ENCODE peak calls at places on chromosome 4, in eight cellular contexts. One of them, this sample, is unnamed.

GRCh38 chr4:16582526-16582925 is 315.9 kb downstream of the LDB2 start:
- DNase-seq in endothelial cell of umbilical vein: no peak
- DNase-seq in neuronal stem cell: no peak
- DNase-seq in GM23248: no peak
- DNase-seq in cardiac muscle cell: no peak
- DNase-seq in SK-N-SH: peak; percentile 18
- DNase-seq in effector memory CD4-positive, alpha-beta T cell: no peak
- DNase-seq in tibial artery: no peak
- DNase-seq in this sample: peak; percentile 88

GRCh38 chr4:87057835-87058234 is 123.0 kb downstream of the AFF1 start:
- DNase-seq in endothelial cell of umbilical vein: no peak
- DNase-seq in neuronal stem cell: no peak
- DNase-seq in GM23248: no peak
- DNase-seq in cardiac muscle cell: peak; percentile 36
- DNase-seq in SK-N-SH: no peak
- DNase-seq in effector memory CD4-positive, alpha-beta T cell: no peak
- DNase-seq in tibial artery: no peak
- DNase-seq in this sample: no peak

GRCh38 chr4:181018472-181018871 is 1224.7 kb upstream of the TENM3 start:
- DNase-seq in endothelial cell of umbilical vein: no peak
- DNase-seq in neuronal stem cell: no peak
- DNase-seq in GM23248: no peak
- DNase-seq in cardiac muscle cell: no peak
- DNase-seq in SK-N-SH: no peak
- DNase-seq in effector memory CD4-positive, alpha-beta T cell: no peak
- DNase-seq in tibial artery: no peak
- DNase-seq in this sample: no peak

GRCh38 chr4:16952896-16953605 is 54.6 kb upstream of the LDB2 start:
- DNase-seq in endothelial cell of umbilical vein: no peak
- DNase-seq in neuronal stem cell: no peak
- DNase-seq in GM23248: no peak
- DNase-seq in cardiac muscle cell: peak; percentile 25
- DNase-seq in SK-N-SH: no peak
- DNase-seq in effector memory CD4-positive, alpha-beta T cell: no peak
- DNase-seq in tibial artery: no peak
- DNase-seq in this sample: no peak

GRCh38 chr4:101075536-101075935 is 271.8 kb downstream of the PPP3CA start:
- DNase-seq in endothelial cell of umbilical vein: no peak
- DNase-seq in neuronal stem cell: no peak
- DNase-seq in GM23248: no peak
- DNase-seq in cardiac muscle cell: no peak
- DNase-seq in SK-N-SH: no peak
- DNase-seq in effector memory CD4-positive, alpha-beta T cell: no peak
- DNase-seq in tibial artery: no peak
- DNase-seq in this sample: no peak

GRCh38 chr4:121642292-121642691 is 54.5 kb downstream of the ANXA5 start:
- DNase-seq in endothelial cell of umbilical vein: no peak
- DNase-seq in neuronal stem cell: no peak
- DNase-seq in GM23248: no peak
- DNase-seq in cardiac muscle cell: no peak
- DNase-seq in SK-N-SH: no peak
- DNase-seq in effector memory CD4-positive, alpha-beta T cell: no peak
- DNase-seq in tibial artery: no peak
- DNase-seq in this sample: no peak

GRCh38 chr4:26126135-26126718 is 194.6 kb upstream of the RBPJ start:
- DNase-seq in endothelial cell of umbilical vein: no peak
- DNase-seq in neuronal stem cell: no peak
- DNase-seq in GM23248: no peak
- DNase-seq in cardiac muscle cell: no peak
- DNase-seq in SK-N-SH: no peak
- DNase-seq in effector memory CD4-positive, alpha-beta T cell: no peak
- DNase-seq in tibial artery: no peak
- DNase-seq in this sample: no peak

GRCh38 chr4:186137193-186137792 is 32.8 kb downstream of the FAM149A start:
- DNase-seq in endothelial cell of umbilical vein: peak; percentile 15
- DNase-seq in neuronal stem cell: no peak
- DNase-seq in GM23248: peak; percentile 61
- DNase-seq in cardiac muscle cell: peak; percentile 56
- DNase-seq in SK-N-SH: peak; percentile 55
- DNase-seq in effector memory CD4-positive, alpha-beta T cell: no peak
- DNase-seq in tibial artery: no peak
- DNase-seq in this sample: no peak

GRCh38 chr4:122364700-122365404 is 14.0 kb upstream of the ADAD1 start:
- DNase-seq in endothelial cell of umbilical vein: no peak
- DNase-seq in neuronal stem cell: no peak
- DNase-seq in GM23248: no peak
- DNase-seq in cardiac muscle cell: no peak
- DNase-seq in SK-N-SH: no peak
- DNase-seq in effector memory CD4-positive, alpha-beta T cell: no peak
- DNase-seq in tibial artery: no peak
- DNase-seq in this sample: peak; percentile 60

GRCh38 chr4:6909970-6910339 is 329 bp downstream of the TBC1D14 start:
- DNase-seq in endothelial cell of umbilical vein: no peak
- DNase-seq in neuronal stem cell: no peak
- DNase-seq in GM23248: peak; percentile 60
- DNase-seq in cardiac muscle cell: no peak
- DNase-seq in SK-N-SH: no peak
- DNase-seq in effector memory CD4-positive, alpha-beta T cell: no peak
- DNase-seq in tibial artery: no peak
- DNase-seq in this sample: peak; percentile 74

GRCh38 chr4:76811604-76812412 is 86.1 kb downstream of the SOWAHB start:
- DNase-seq in endothelial cell of umbilical vein: no peak
- DNase-seq in neuronal stem cell: no peak
- DNase-seq in GM23248: peak; percentile 45
- DNase-seq in cardiac muscle cell: peak; percentile 82
- DNase-seq in SK-N-SH: no peak
- DNase-seq in effector memory CD4-positive, alpha-beta T cell: no peak
- DNase-seq in tibial artery: no peak
- DNase-seq in this sample: peak; percentile 64

GRCh38 chr4:30904161-30904560 is 184.0 kb downstream of the PCDH7 start:
- DNase-seq in endothelial cell of umbilical vein: no peak
- DNase-seq in neuronal stem cell: no peak
- DNase-seq in GM23248: no peak
- DNase-seq in cardiac muscle cell: no peak
- DNase-seq in SK-N-SH: no peak
- DNase-seq in effector memory CD4-positive, alpha-beta T cell: no peak
- DNase-seq in tibial artery: no peak
- DNase-seq in this sample: no peak

GRCh38 chr4:114558446-114559020 is 40.1 kb upstream of the UGT8 start:
- DNase-seq in endothelial cell of umbilical vein: no peak
- DNase-seq in neuronal stem cell: peak; percentile 11
- DNase-seq in GM23248: no peak
- DNase-seq in cardiac muscle cell: no peak
- DNase-seq in SK-N-SH: no peak
- DNase-seq in effector memory CD4-positive, alpha-beta T cell: no peak
- DNase-seq in tibial artery: no peak
- DNase-seq in this sample: no peak

GRCh38 chr4:186765138-186765537 is 41.5 kb upstream of the FAT1 start:
- DNase-seq in endothelial cell of umbilical vein: no peak
- DNase-seq in neuronal stem cell: no peak
- DNase-seq in GM23248: peak; percentile 65
- DNase-seq in cardiac muscle cell: peak; percentile 62
- DNase-seq in SK-N-SH: no peak
- DNase-seq in effector memory CD4-positive, alpha-beta T cell: no peak
- DNase-seq in tibial artery: peak; percentile 69
- DNase-seq in this sample: peak; percentile 66

DNA sequence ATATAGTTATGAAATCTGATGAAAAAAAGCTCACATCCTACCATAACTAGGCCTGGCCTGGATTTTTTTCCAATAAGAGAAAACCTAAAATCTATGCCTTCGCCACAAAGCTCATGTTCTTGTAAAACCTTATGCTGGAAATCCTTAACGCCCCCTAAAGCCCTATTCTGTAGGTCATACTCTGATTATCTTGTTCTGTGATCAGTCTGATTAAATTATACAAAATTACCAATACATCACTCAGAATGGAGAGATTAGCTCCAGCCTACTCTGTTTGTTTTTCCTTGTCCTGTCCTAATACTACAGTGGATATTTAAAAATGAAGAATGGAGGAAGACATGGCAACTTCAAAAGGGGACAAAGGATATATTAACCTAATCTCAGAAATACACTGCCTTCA is 7.2 kb downstream of the ZNF827 start:
- DNase-seq in endothelial cell of umbilical vein: no peak
- DNase-seq in neuronal stem cell: no peak
- DNase-seq in GM23248: no peak
- DNase-seq in cardiac muscle cell: no peak
- DNase-seq in SK-N-SH: peak; percentile 69
- DNase-seq in effector memory CD4-positive, alpha-beta T cell: no peak
- DNase-seq in tibial artery: no peak
- DNase-seq in this sample: no peak
- H3K4me1 ChIP-seq in endothelial cell of umbilical vein: peaks cover 9% of the 10 kb centered on the region
- H3K4me1 ChIP-seq in neuronal stem cell: peaks cover 5% of the 10 kb centered on the region
- H3K4me1 ChIP-seq in GM23248: peaks cover 23% of the 10 kb centered on the region
- H3K4me1 ChIP-seq in cardiac muscle cell: peaks cover 57% of the 10 kb centered on the region
- H3K4me1 ChIP-seq in SK-N-SH: peaks cover 52% of the 10 kb centered on the region
- H3K4me1 ChIP-seq in effector memory CD4-positive, alpha-beta T cell: peaks cover 3% of the 10 kb centered on the region
- H3K4me1 ChIP-seq in tibial artery: peaks cover 16% of the 10 kb centered on the region
- H3K4me1 ChIP-seq in this sample: no peaks in the 10 kb centered on the region

DNA sequence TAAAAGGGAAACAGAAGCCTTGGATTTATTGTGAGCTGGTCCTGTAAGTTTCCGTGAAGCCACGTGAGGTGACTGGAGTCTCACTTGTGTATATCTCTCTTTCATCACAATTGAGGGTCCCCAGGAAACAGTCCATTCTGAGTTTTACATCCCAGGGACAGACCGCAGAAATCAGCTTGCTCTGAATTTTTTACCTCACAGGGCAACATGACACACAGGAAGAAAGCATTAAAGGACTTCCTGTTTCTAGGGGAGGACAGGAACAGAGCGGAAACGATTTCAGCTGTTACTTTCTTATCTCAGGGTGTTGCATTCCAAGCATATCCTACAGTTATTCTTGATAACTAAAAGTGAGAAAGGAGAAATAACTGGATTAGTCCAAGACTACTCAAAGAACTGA is 553.5 kb downstream of the TRAM1L1 start:
- DNase-seq in endothelial cell of umbilical vein: peak; percentile 89
- DNase-seq in neuronal stem cell: no peak
- DNase-seq in GM23248: no peak
- DNase-seq in cardiac muscle cell: peak; percentile 2
- DNase-seq in SK-N-SH: no peak
- DNase-seq in effector memory CD4-positive, alpha-beta T cell: no peak
- DNase-seq in tibial artery: no peak
- DNase-seq in this sample: no peak
- H3K9me3 ChIP-seq in endothelial cell of umbilical vein: no peaks in the 10 kb centered on the region
- H3K9me3 ChIP-seq in neuronal stem cell: no peaks in the 10 kb centered on the region
- H3K9me3 ChIP-seq in GM23248: peaks cover 5% of the 10 kb centered on the region
- H3K9me3 ChIP-seq in cardiac muscle cell: no peaks in the 10 kb centered on the region
- H3K9me3 ChIP-seq in SK-N-SH: no peaks in the 10 kb centered on the region
- H3K9me3 ChIP-seq in effector memory CD4-positive, alpha-beta T cell: no peaks in the 10 kb centered on the region
- H3K9me3 ChIP-seq in tibial artery: no peaks in the 10 kb centered on the region
- H3K9me3 ChIP-seq in this sample: no peaks in the 10 kb centered on the region

GRCh38 chr4:40209401-40209800 is 12.6 kb downstream of the RHOH start:
- DNase-seq in endothelial cell of umbilical vein: no peak
- DNase-seq in neuronal stem cell: no peak
- DNase-seq in GM23248: no peak
- DNase-seq in cardiac muscle cell: no peak
- DNase-seq in SK-N-SH: no peak
- DNase-seq in effector memory CD4-positive, alpha-beta T cell: no peak
- DNase-seq in tibial artery: no peak
- DNase-seq in this sample: no peak
- H3K4me1 ChIP-seq in endothelial cell of umbilical vein: no peaks in the 10 kb centered on the region
- H3K4me1 ChIP-seq in neuronal stem cell: no peaks in the 10 kb centered on the region
- H3K4me1 ChIP-seq in GM23248: peaks cover 3% of the 10 kb centered on the region
- H3K4me1 ChIP-seq in cardiac muscle cell: no peaks in the 10 kb centered on the region
- H3K4me1 ChIP-seq in SK-N-SH: peaks cover 8% of the 10 kb centered on the region
- H3K4me1 ChIP-seq in effector memory CD4-positive, alpha-beta T cell: peaks cover 66% of the 10 kb centered on the region
- H3K4me1 ChIP-seq in tibial artery: no peaks in the 10 kb centered on the region
- H3K4me1 ChIP-seq in this sample: peaks cover 2% of the 10 kb centered on the region

DNA sequence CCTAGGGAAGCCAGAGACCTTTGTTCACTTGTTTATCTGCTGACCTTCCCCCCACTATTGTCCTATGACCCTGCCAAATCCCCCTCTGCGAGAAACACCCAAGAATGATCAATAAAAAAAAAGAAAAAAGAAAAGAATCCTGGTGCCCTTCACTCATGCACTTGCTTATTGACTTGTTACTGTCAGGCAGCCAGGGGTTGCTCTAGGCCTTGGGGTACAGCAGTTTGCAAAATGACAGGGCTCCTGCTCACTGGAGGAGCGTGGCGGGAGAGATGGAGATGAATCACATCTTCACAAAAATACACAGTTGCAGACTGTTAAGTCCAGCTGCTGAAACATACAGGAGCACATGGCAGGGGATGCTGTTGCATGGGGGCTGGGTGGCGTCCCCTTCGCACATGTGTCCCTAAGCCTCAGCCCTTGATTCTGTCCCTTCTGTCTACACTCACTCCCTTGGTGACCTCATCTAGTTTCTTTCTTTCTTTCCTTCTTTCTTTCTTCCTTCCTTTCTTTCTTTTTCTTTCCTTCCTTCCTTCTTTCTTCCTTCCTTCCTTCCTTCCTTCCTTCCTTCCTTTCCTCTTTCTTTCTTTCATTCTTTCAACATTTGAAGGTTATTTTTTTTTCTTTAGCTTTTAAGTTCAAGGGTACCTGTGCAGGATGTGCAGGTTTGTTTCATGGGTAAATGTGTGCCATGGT is 16.9 kb upstream of the TMEM271 start:
- DNase-seq in endothelial cell of umbilical vein: no peak
- DNase-seq in neuronal stem cell: no peak
- DNase-seq in GM23248: no peak
- DNase-seq in cardiac muscle cell: no peak
- DNase-seq in SK-N-SH: no peak
- DNase-seq in effector memory CD4-positive, alpha-beta T cell: no peak
- DNase-seq in tibial artery: no peak
- DNase-seq in this sample: no peak
- H3K9me3 ChIP-seq in endothelial cell of umbilical vein: no peaks in the 10 kb centered on the region
- H3K9me3 ChIP-seq in neuronal stem cell: peaks cover 3% of the 10 kb centered on the region
- H3K9me3 ChIP-seq in GM23248: no peaks in the 10 kb centered on the region
- H3K9me3 ChIP-seq in cardiac muscle cell: no peaks in the 10 kb centered on the region
- H3K9me3 ChIP-seq in SK-N-SH: no peaks in the 10 kb centered on the region
- H3K9me3 ChIP-seq in effector memory CD4-positive, alpha-beta T cell: no peaks in the 10 kb centered on the region
- H3K9me3 ChIP-seq in tibial artery: no peaks in the 10 kb centered on the region
- H3K9me3 ChIP-seq in this sample: no peaks in the 10 kb centered on the region

DNA sequence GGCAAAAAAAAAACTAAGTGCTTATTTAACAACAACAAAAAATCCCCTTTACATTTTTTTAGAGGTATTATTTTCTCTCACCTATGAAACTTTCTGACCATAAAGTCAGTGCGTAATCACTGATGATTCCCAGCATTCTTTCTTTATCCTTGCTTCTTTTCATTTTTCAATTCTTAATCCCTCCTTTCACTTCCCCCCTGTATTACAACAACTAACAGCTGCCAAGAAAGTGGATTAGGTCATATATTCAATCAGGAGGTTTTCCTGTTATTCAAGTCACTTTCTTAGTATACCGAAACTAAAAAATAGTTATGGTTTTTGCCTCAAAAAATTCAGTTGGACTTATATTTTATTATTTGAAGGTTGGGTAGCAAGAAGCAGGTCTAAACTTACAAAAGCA is 2.1 kb upstream of the STAP1 start:
- DNase-seq in endothelial cell of umbilical vein: no peak
- DNase-seq in neuronal stem cell: no peak
- DNase-seq in GM23248: no peak
- DNase-seq in cardiac muscle cell: peak; percentile 46
- DNase-seq in SK-N-SH: no peak
- DNase-seq in effector memory CD4-positive, alpha-beta T cell: no peak
- DNase-seq in tibial artery: no peak
- DNase-seq in this sample: no peak
- H3K4me1 ChIP-seq in endothelial cell of umbilical vein: peaks cover 9% of the 10 kb centered on the region
- H3K4me1 ChIP-seq in neuronal stem cell: no peaks in the 10 kb centered on the region
- H3K4me1 ChIP-seq in GM23248: no peaks in the 10 kb centered on the region
- H3K4me1 ChIP-seq in cardiac muscle cell: peaks cover 8% of the 10 kb centered on the region
- H3K4me1 ChIP-seq in SK-N-SH: no peaks in the 10 kb centered on the region
- H3K4me1 ChIP-seq in effector memory CD4-positive, alpha-beta T cell: peaks cover 5% of the 10 kb centered on the region
- H3K4me1 ChIP-seq in tibial artery: no peaks in the 10 kb centered on the region
- H3K4me1 ChIP-seq in this sample: no peaks in the 10 kb centered on the region

This sample was measured in endodermal cell.